ENCODE peak calls at places on chromosomes 3 and 15, in four cellular contexts. One of them, this sample, is unnamed.

GRCh38 chr3:50008931-50009330 is 69.0 kb downstream of the RBM6 start:
- DNase-seq in GM12878: no peak
- DNase-seq in HepG2: no peak
- DNase-seq in SK-N-SH: no peak
- DNase-seq in this sample: no peak

GRCh38 chr3:84965141-84965540 is 6.4 kb downstream of the CADM2 start:
- DNase-seq in SK-N-SH: peak; percentile 63
- DNase-seq in HepG2: peak; percentile 10
- DNase-seq in GM12878: no peak
- DNase-seq in this sample: no peak

GRCh38 chr3:50194903-50195500 is 3.6 kb downstream of the GNAT1 start:
- DNase-seq in GM12878: no peak
- DNase-seq in HepG2: peak; percentile 52
- DNase-seq in SK-N-SH: peak; percentile 87
- DNase-seq in this sample: peak; percentile 85

GRCh38 chr15:74783072-74783807 is 1.4 kb downstream of the CSK start:
- DNase-seq in GM12878: no peak
- DNase-seq in SK-N-SH: peak; percentile 59
- DNase-seq in HepG2: no peak
- DNase-seq in this sample: peak; percentile 52

GRCh38 chr3:125123906-125124305 is 68.1 kb upstream of the HEG1 start:
- DNase-seq in SK-N-SH: peak; percentile 64
- DNase-seq in GM12878: no peak
- DNase-seq in HepG2: no peak
- DNase-seq in this sample: no peak

GRCh38 chr3:164222200-164222599 is 856.1 kb downstream of the SI start:
- DNase-seq in HepG2: no peak
- DNase-seq in GM12878: no peak
- DNase-seq in SK-N-SH: no peak
- DNase-seq in this sample: no peak

GRCh38 chr3:7876741-7877297 is 624.8 kb upstream of the LMCD1 start:
- DNase-seq in SK-N-SH: no peak
- DNase-seq in HepG2: no peak
- DNase-seq in GM12878: no peak
- DNase-seq in this sample: no peak

GRCh38 chr3:123693584-123693983 is 108.7 kb upstream of the HACD2 start:
- DNase-seq in GM12878: no peak
- DNase-seq in SK-N-SH: no peak
- DNase-seq in HepG2: no peak
- DNase-seq in this sample: no peak

GRCh38 chr15:89680282-89680873 is 1.2 kb upstream of the PLIN1 start:
- DNase-seq in SK-N-SH: no peak
- DNase-seq in HepG2: peak; percentile 80
- DNase-seq in GM12878: no peak
- DNase-seq in this sample: no peak

DNA sequence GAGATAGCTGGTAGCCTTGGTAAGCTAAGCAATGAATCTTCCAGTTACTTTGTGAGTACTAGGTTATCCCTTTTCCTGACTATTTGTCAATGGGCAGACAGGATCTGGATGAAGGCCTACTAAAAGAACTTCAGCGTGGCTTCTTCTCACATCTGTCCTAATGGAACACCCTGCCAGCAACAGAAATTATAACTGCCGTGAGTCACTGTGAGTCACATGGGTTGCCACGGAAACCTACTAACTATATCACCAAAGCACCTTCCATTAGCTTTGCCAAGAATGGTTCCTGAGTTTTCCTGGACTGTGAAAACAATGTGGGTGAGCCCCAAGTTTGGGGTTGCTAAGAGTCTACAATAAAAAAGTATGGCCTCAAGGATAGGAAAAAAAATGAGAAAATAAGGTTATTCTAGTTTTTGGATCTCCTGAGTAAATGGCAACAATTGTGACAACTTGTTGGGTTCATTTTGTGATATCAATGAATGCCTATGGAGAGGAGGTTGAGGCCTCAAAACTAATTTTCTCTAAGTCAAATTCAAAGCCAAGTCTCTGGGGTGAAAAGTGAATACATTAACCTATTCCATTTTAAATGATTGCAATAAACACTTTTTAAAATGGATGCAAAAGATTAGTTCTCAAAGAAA is 195.1 kb upstream of the ICE2 start:
- DNase-seq in SK-N-SH: peak; percentile 20
- DNase-seq in GM12878: no peak
- DNase-seq in HepG2: peak; percentile 13
- DNase-seq in this sample: no peak
- TF ChIP-seq NFIC in SK-N-SH: peak; percentile 73
- TF ChIP-seq NFIC in GM12878: no peak
- TF ChIP-seq NFIC in HepG2: no peak
- TF ChIP-seq NFIC in this sample: no peak

GRCh38 chr3:169266351-169266750 is 397.2 kb downstream of the MECOM start:
- DNase-seq in SK-N-SH: no peak
- DNase-seq in GM12878: no peak
- DNase-seq in HepG2: no peak
- DNase-seq in this sample: no peak

GRCh38 chr3:169268286-169268776 is 395.2 kb downstream of the MECOM start:
- DNase-seq in SK-N-SH: no peak
- DNase-seq in GM12878: no peak
- DNase-seq in HepG2: no peak
- DNase-seq in this sample: no peak

GRCh38 chr3:169268942-169269460 is 394.5 kb downstream of the MECOM start:
- DNase-seq in GM12878: no peak
- DNase-seq in SK-N-SH: no peak
- DNase-seq in HepG2: no peak
- DNase-seq in this sample: no peak

GRCh38 chr3:169266986-169267385 is 396.5 kb downstream of the MECOM start:
- DNase-seq in SK-N-SH: no peak
- DNase-seq in HepG2: no peak
- DNase-seq in GM12878: no peak
- DNase-seq in this sample: no peak

GRCh38 chr3:169264711-169265110 is 398.8 kb downstream of the MECOM start:
- DNase-seq in GM12878: no peak
- DNase-seq in HepG2: no peak
- DNase-seq in SK-N-SH: peak; percentile 67
- DNase-seq in this sample: no peak
- TF ChIP-seq NFIC in GM12878: no peak
- TF ChIP-seq NFIC in HepG2: no peak
- TF ChIP-seq NFIC in SK-N-SH: peak; percentile 31
- TF ChIP-seq NFIC in this sample: no peak

DNA sequence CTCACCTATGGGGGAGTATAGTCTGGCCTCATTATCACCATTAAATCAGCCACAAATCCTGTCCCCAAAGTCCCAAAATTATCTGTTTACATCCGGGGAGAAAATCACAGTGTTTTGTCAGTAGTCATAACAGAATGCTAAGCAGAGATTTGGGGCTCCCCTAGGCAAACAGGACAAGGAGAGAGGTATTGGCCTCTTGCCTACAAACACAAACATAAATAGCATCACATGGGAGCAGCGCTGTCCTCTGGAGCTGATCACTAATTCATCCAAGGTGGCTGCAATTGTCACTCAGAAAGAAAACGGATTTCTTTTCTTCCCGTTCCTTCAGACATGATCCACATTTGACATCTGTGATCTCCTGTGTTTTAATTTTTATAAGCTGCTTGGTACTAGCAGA is 1028.1 kb downstream of the NTRK3 start:
- DNase-seq in HepG2: no peak
- DNase-seq in SK-N-SH: peak; percentile 6
- DNase-seq in GM12878: no peak
- DNase-seq in this sample: no peak
- TF ChIP-seq NFIC in HepG2: no peak
- TF ChIP-seq NFIC in SK-N-SH: no peak
- TF ChIP-seq NFIC in GM12878: no peak
- TF ChIP-seq NFIC in this sample: no peak

DNA sequence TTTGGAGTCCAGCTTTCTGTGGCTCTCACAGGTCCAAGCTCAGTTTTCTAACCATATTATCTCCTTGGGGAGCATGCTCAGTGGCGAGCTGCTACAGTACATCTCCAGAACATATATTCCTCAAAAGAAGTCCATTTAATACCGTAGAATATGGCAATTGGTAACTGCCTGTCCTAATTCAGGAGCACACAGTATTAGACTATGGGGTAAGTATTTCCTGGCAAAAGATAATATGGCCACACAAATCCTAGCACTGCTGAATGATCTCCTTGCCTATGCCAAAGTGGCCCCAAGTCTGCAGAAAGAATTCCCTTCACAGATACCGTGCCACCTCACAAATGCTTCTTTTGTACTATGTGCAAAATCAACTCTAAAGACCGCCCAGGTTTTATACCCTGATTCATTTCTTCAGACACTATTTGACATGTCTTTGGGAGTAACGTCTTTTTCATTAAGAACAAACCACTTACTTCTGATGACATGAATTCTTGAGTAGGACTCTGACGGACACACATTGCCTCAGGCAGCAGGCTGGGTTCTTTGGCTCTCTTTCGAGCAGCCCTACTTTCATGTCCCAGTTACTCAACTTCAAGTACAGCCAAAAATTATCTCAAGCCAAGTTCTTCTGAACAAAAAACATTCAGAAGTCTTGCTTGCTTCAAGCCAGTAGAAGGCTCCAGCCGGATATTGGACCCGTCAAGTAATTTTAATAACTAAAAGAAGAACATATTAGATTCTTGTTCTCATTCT is 368.3 kb upstream of the DCBLD2 start:
- DNase-seq in GM12878: no peak
- DNase-seq in HepG2: no peak
- DNase-seq in SK-N-SH: no peak
- DNase-seq in this sample: no peak
- TF ChIP-seq NFIC in GM12878: no peak
- TF ChIP-seq NFIC in HepG2: no peak
- TF ChIP-seq NFIC in SK-N-SH: no peak
- TF ChIP-seq NFIC in this sample: no peak

GRCh38 chr3:107705046-107705445 is 182.3 kb downstream of the BBX start:
- DNase-seq in GM12878: no peak
- DNase-seq in SK-N-SH: no peak
- DNase-seq in HepG2: no peak
- DNase-seq in this sample: no peak

GRCh38 chr3:107716734-107717133 is 194.0 kb downstream of the BBX start:
- DNase-seq in SK-N-SH: no peak
- DNase-seq in GM12878: no peak
- DNase-seq in HepG2: no peak
- DNase-seq in this sample: no peak

DNA sequence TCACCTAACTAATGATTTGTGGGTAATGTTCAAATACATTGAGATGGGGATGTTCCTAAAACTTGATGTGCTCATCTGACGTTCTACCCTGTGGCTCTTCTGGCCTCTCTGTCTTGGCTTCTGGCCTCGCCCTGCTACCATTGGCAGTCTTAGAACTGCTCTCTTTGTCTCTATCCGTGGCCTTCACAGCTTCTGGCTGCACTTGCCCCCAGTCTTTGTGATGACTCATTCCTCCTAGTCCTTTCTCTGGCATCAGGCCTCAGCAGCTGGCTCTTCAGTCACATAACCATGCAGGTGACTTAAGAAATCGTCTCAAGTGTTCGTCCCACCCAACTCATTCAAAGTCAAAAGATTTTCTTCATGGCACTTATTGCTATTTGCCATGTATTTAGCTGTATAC is 188.1 kb downstream of the BBX start:
- DNase-seq in SK-N-SH: no peak
- DNase-seq in HepG2: no peak
- DNase-seq in GM12878: no peak
- DNase-seq in this sample: no peak
- TF ChIP-seq NFIC in SK-N-SH: no peak
- TF ChIP-seq NFIC in HepG2: no peak
- TF ChIP-seq NFIC in GM12878: no peak
- TF ChIP-seq NFIC in this sample: no peak

This sample was measured in K562.